ENCODE peak calls at places on chromosomes 2 and 18, in nine cellular contexts. V is CD8-positive, alpha-beta T cell; D is naive thymus-derived CD4-positive, alpha-beta T cell; I is CD4-positive, alpha-beta T cell; L is HepG2; R is OCI-LY7; P is right cardiac atrium; K is neuronal stem cell; N is CD8-positive, alpha-beta memory T cell. F is an unnamed sample.

GRCh38 chr2:240402566-240403295 is 32.7 kb upstream of the GPC1 start:
- DNase-seq in I (no peak), R (no peak), D (no peak), V (no peak), P (peak), L (no peak), K (no peak), N (no peak), F (no peak)

GRCh38 chr2:66561645-66562336 is 126.9 kb downstream of the MEIS1 start:
- DNase-seq in I (no peak), D (no peak), R (no peak), N (no peak), V (no peak), P (no peak), K (no peak), L (no peak), F (no peak)

GRCh38 chr2:234502285-234502918 is 5.5 kb upstream of the ARL4C start:
- DNase-seq in R (no peak), I (no peak), L (no peak), D (no peak), P (no peak), V (no peak), K (no peak), N (no peak), F (no peak)

GRCh38 chr18:79718126-79718525 is 38.5 kb downstream of the CTDP1 start:
- DNase-seq in N (no peak), I (no peak), V (no peak), D (no peak), P (no peak), K (no peak), R (no peak), L (no peak), F (no peak)

GRCh38 chr2:56465491-56465890 is 281.7 kb downstream of the CCDC85A start:
- DNase-seq in I (no peak), V (no peak), P (no peak), R (no peak), D (no peak), N (no peak), K (no peak), L (no peak), F (no peak)

GRCh38 chr2:55857766-55858165 is 65.8 kb downstream of the EFEMP1 start:
- DNase-seq in I (no peak), V (no peak), P (no peak), N (no peak), L (no peak), D (no peak), R (no peak), K (no peak), F (no peak)

GRCh38 chr2:66578067-66578852 is 143.3 kb downstream of the MEIS1 start:
- DNase-seq in R (no peak), P (peak), V (no peak), L (no peak), N (no peak), I (no peak), K (no peak), D (no peak), F (no peak)

GRCh38 chr18:9103488-9103887 is 989 bp downstream of the NDUFV2 start:
- DNase-seq in V (no peak), K (no peak), P (no peak), N (no peak), R (peak), D (peak), I (no peak), L (no peak), F (no peak)

GRCh38 chr2:111042261-111042660 is 78.5 kb upstream of the BCL2L11 start:
- DNase-seq in N (no peak), L (no peak), P (no peak), D (no peak), K (no peak), R (no peak), V (no peak), I (no peak), F (no peak)

GRCh38 chr2:232573821-232574435 is 23.4 kb downstream of the EIF4E2 start:
- DNase-seq in R (no peak), P (no peak), K (no peak), N (no peak), L (no peak), V (no peak), I (no peak), D (no peak), F (no peak)

GRCh38 chr2:241841181-241842066 is 17.3 kb downstream of the PDCD1 start:
- DNase-seq in I (no peak), P (no peak), N (no peak), K (no peak), L (no peak), R (no peak), V (no peak), D (no peak), F (no peak)

GRCh38 chr2:73987109-73987947 is 2.6 kb downstream of the TET3 start:
- DNase-seq in K (no peak), V (peak), I (peak), N (no peak), D (peak), L (no peak), R (no peak), P (peak), F (peak)

GRCh38 chr2:190596998-190597397 is 51.9 kb upstream of the NAB1 start:
- DNase-seq in N (no peak), D (no peak), P (peak), R (no peak), V (no peak), I (no peak), L (no peak), K (no peak), F (no peak)

GRCh38 chr2:62118160-62118559 is 77.8 kb upstream of the B3GNT2 start:
- DNase-seq in P (no peak), K (no peak), V (no peak), L (no peak), I (no peak), D (no peak), N (no peak), R (peak), F (no peak)

GRCh38 chr2:39484620-39485495 is 47.8 kb upstream of the MAP4K3 start:
- DNase-seq in N (no peak), D (no peak), P (no peak), R (no peak), I (no peak), V (no peak), L (no peak), K (no peak), F (no peak)

GRCh38 chr18:9570255-9570654 is 44.1 kb downstream of the PPP4R1 start:
- DNase-seq in D (no peak), R (no peak), K (no peak), I (no peak), L (no peak), N (no peak), V (no peak), P (no peak), F (no peak)

GRCh38 chr2:24350826-24351626 is 9.3 kb downstream of the ITSN2 start:
- DNase-seq in N (no peak), P (no peak), D (no peak), R (no peak), V (no peak), L (no peak), I (no peak), K (no peak), F (no peak)

GRCh38 chr2:16256601-16257000 is 316.3 kb downstream of the MYCN start:
- DNase-seq in D (no peak), P (no peak), I (no peak), V (no peak), K (no peak), R (no peak), N (no peak), L (no peak), F (no peak)

GRCh38 chr2:61582191-61582590 is 44.0 kb upstream of the XPO1 start:
- DNase-seq in R (no peak), V (no peak), L (no peak), N (no peak), P (no peak), I (no peak), K (no peak), D (no peak), F (no peak)

GRCh38 chr2:12099374-12099773 is 352.9 kb downstream of the LPIN1 start:
- DNase-seq in R (no peak), D (no peak), P (no peak), V (no peak), L (no peak), N (no peak), K (no peak), I (no peak), F (no peak)

GRCh38 chr2:8488001-8488738 is 193.7 kb upstream of the ID2 start:
- DNase-seq in N (peak), D (peak), K (no peak), R (no peak), P (peak), V (peak), I (peak), L (no peak), F (peak)

GRCh38 chr18:9827856-9828793 is 57.6 kb upstream of the TXNDC2 start:
- DNase-seq in P (peak), N (no peak), V (no peak), I (no peak), R (no peak), L (no peak), D (no peak), K (no peak), F (no peak)

GRCh38 chr18:59748628-59749360 is 51.6 kb upstream of the CCBE1 start:
- DNase-seq in K (no peak), N (no peak), R (no peak), V (no peak), P (no peak), L (no peak), I (no peak), D (no peak), F (no peak)

GRCh38 chr2:69013837-69014796 is 1.1 kb downstream of the ANTXR1 start:
- DNase-seq in I (no peak), K (no peak), N (no peak), R (no peak), L (no peak), D (no peak), V (no peak), P (no peak), F (no peak)

GRCh38 chr18:42437646-42438045 is 482.6 kb downstream of the PIK3C3 start:
- DNase-seq in P (peak), D (no peak), L (no peak), R (no peak), N (no peak), V (no peak), K (no peak), I (no peak), F (peak)

GRCh38 chr2:96108578-96109561 is 7.5 kb downstream of the ADRA2B start:
- DNase-seq in N (no peak), K (peak), P (peak), L (no peak), V (no peak), R (no peak), I (no peak), D (no peak), F (no peak)

GRCh38 chr2:7539760-7540159 is 622.5 kb downstream of the RNF144A start:
- DNase-seq in K (no peak), I (no peak), V (no peak), L (no peak), R (no peak), P (no peak), N (no peak), D (no peak), F (no peak)

GRCh38 chr2:241009601-241010530 is 11.4 kb downstream of the SNED1 start:
- DNase-seq in P (peak), D (peak), I (peak), V (peak), K (no peak), R (no peak), L (no peak), N (no peak), F (no peak)

GRCh38 chr2:45941758-45942738 is 290.6 kb downstream of the PRKCE start:
- DNase-seq in D (no peak), P (no peak), V (no peak), N (no peak), R (no peak), K (no peak), L (no peak), I (no peak), F (no peak)

GRCh38 chr2:45946023-45946422 is 294.5 kb downstream of the PRKCE start:
- DNase-seq in K (no peak), I (no peak), V (no peak), P (no peak), R (no peak), L (no peak), D (no peak), N (no peak), F (no peak)

GRCh38 chr2:45945182-45945779 is 293.8 kb downstream of the PRKCE start:
- DNase-seq in N (no peak), V (no peak), L (no peak), D (no peak), R (no peak), P (no peak), I (no peak), K (no peak), F (no peak)

GRCh38 chr2:45943231-45944044 is 292.0 kb downstream of the PRKCE start:
- DNase-seq in L (no peak), D (no peak), N (no peak), I (no peak), R (no peak), K (no peak), P (no peak), V (no peak), F (no peak)

GRCh38 chr2:45944075-45944474 is 292.6 kb downstream of the PRKCE start:
- DNase-seq in V (no peak), L (no peak), P (no peak), K (no peak), D (no peak), I (no peak), N (no peak), R (no peak), F (no peak)
- H3K27ac ChIP-seq in V (no peak), L (no peak), P (no peak), K (no peak), D (no peak), I (no peak), N (no peak), R (no peak), F (no peak)

DNA sequence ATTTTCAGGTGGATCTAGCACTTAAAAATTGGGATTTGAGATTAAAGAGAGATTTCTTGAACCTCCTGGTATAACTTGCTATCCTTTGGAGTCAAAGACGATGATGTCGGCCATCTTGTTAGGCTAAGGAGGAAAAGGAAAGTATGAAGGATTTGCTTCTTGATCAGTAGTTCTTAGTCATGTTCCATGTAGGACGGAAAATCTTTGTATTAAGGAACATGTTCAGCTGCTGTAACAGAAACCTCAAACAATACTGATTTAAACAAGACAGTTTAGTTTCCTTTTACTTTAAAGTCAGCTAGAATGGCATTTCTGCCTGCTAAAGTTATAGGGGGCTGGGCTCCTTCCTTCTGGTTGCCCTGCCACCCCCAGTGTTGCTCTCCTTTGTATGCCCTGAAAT is 56.4 kb upstream of the MGAT5 start:
- DNase-seq in R (no peak), K (no peak), N (no peak), L (no peak), I (no peak), P (no peak), D (no peak), V (no peak), F (no peak)
- H3K27ac ChIP-seq in R (no peak), K (no peak), N (no peak), L (no peak), I (no peak), P (peak), D (no peak), V (no peak), F (no peak)

GRCh38 chr2:42881732-42882131 is 89.3 kb upstream of the HAAO start:
- DNase-seq in P (no peak), V (no peak), D (no peak), K (no peak), N (no peak), R (no peak), L (no peak), I (no peak), F (no peak)
- H3K27ac ChIP-seq in P (no peak), V (no peak), D (no peak), K (no peak), N (no peak), R (no peak), L (no peak), I (no peak), F (no peak)

GRCh38 chr2:49973917-49974368 is 819.6 kb upstream of the FSHR start:
- DNase-seq in D (peak), K (peak), L (no peak), N (peak), V (peak), R (no peak), I (peak), P (peak), F (peak)
- H3K27ac ChIP-seq in D (no peak), K (peak), L (no peak), N (no peak), V (no peak), R (no peak), I (no peak), P (no peak), F (peak)

F was measured in substantia nigra.